ENCODE peak calls at places on chromosomes 13 and 19, in four cellular contexts. N is suprapubic skin, H is lower lobe of right lung, A is fibroblast of the aortic adventitia. X is an unnamed sample.

GRCh38 chr13:98450012-98450411 is 126.9 kb downstream of the STK24 start:
- DNase-seq in N (no peak), H (no peak), A (no peak), X (no peak)

GRCh38 chr19:3655402-3656072 is 28.9 kb upstream of the CACTIN start:
- DNase-seq in N (no peak), H (no peak), A (peak; percentile 74), X (no peak)

GRCh38 chr13:30892966-30893365 is 13.1 kb upstream of the MEDAG start:
- DNase-seq in N (peak; percentile 89), H (no peak), A (peak; percentile 81), X (peak; percentile 87)

GRCh38 chr13:86368924-86369323 is 569.7 kb upstream of the SLITRK6 start:
- DNase-seq in N (no peak), H (no peak), A (no peak), X (no peak)

GRCh38 chr13:35784286-35784951 is 307.9 kb upstream of the MAB21L1 start:
- DNase-seq in N (no peak), H (no peak), A (no peak), X (no peak)

GRCh38 chr13:50125556-50126377 is 110.5 kb downstream of the KCNRG start:
- DNase-seq in N (peak; percentile 95), H (peak; percentile 98), A (peak; percentile 90), X (peak; percentile 91)

GRCh38 chr19:56683119-56683518 is 11.6 kb upstream of the ZNF835 start:
- DNase-seq in N (no peak), H (no peak), A (no peak), X (no peak)

GRCh38 chr13:42255854-42256253 is 16.1 kb upstream of the AKAP11 start:
- DNase-seq in N (no peak), H (no peak), A (peak; percentile 33), X (no peak)

GRCh38 chr13:99663185-99663825 is 162.0 kb downstream of the TM9SF2 start:
- DNase-seq in N (no peak), H (no peak), A (no peak), X (no peak)

GRCh38 chr19:50573741-50574461 is 5.7 kb upstream of the LRRC4B start:
- DNase-seq in N (no peak), H (no peak), A (no peak), X (no peak)